ENCODE peak calls at places on chromosome X, in seven cellular contexts. Z, V, W, Q, S, B and O are unnamed samples.

GRCh38 chrX:40108959-40109287 is 11.2 kb upstream of the BCOR start:
- DNase-seq in Z (peak; percentile 82), V (peak; percentile 71), W (no peak), Q (peak; percentile 80), S (no peak), B (peak; percentile 58), O (peak; percentile 82)

GRCh38 chrX:11724122-11725017 is 33.7 kb upstream of the MSL3 start:
- DNase-seq in Z (peak; percentile 12), V (peak; percentile 7), W (peak; percentile 9), Q (peak; percentile 40), S (peak; percentile 0), B (peak; percentile 1), O (peak; percentile 35)

GRCh38 chrX:136497556-136498048 is at the start of gene HTATSF1:
- DNase-seq in Z (no peak), V (no peak), W (no peak), Q (no peak), S (no peak), B (no peak), O (no peak)

GRCh38 chrX:134469481-134469880 is 9.5 kb downstream of the HPRT1 start:
- DNase-seq in Z (no peak), V (no peak), W (no peak), Q (peak; percentile 51), S (no peak), B (peak; percentile 36), O (peak; percentile 65)

GRCh38 chrX:97400492-97400891 is 516.8 kb downstream of the RPA4 start:
- DNase-seq in Z (no peak), V (no peak), W (peak; percentile 21), Q (no peak), S (no peak), B (no peak), O (no peak)

GRCh38 chrX:126237524-126237923 is 71.4 kb upstream of the DCAF12L2 start:
- DNase-seq in Z (no peak), V (no peak), W (no peak), Q (no peak), S (no peak), B (no peak), O (no peak)

GRCh38 chrX:23908219-23909003 is 605 bp downstream of the CXorf58 start:
- DNase-seq in Z (no peak), V (peak; percentile 10), W (peak; percentile 65), Q (no peak), S (no peak), B (no peak), O (no peak)

GRCh38 chrX:153533041-153533565 is 15.7 kb downstream of the ATP2B3 start:
- DNase-seq in Z (no peak), V (no peak), W (no peak), Q (no peak), S (no peak), B (no peak), O (peak; percentile 5)

GRCh38 chrX:45683914-45684313 is 483.2 kb upstream of the DIPK2B start:
- DNase-seq in Z (no peak), V (no peak), W (no peak), Q (no peak), S (no peak), B (no peak), O (no peak)

GRCh38 chrX:49172280-49172780 is 632 bp downstream of the PLP2 start:
- DNase-seq in Z (peak; percentile 77), V (peak; percentile 80), W (peak; percentile 80), Q (peak; percentile 63), S (peak; percentile 1), B (peak; percentile 65), O (peak; percentile 44)

GRCh38 chrX:136328933-136329332 is 28.2 kb downstream of the ADGRG4 start:
- DNase-seq in Z (no peak), V (no peak), W (no peak), Q (no peak), S (no peak), B (no peak), O (no peak)

GRCh38 chrX:151712253-151712652 is 3.6 kb upstream of the FATE1 start:
- DNase-seq in Z (no peak), V (no peak), W (no peak), Q (no peak), S (no peak), B (no peak), O (no peak)

GRCh38 chrX:72314881-72315280 is 9.2 kb upstream of the CITED1 start:
- DNase-seq in Z (no peak), V (no peak), W (peak; percentile 17), Q (no peak), S (no peak), B (no peak), O (no peak)

GRCh38 chrX:119784747-119785446 is 6.5 kb downstream of the RPL39 start:
- DNase-seq in Z (peak; percentile 12), V (peak; percentile 47), W (peak; percentile 35), Q (peak; percentile 45), S (no peak), B (peak; percentile 17), O (peak; percentile 25)

GRCh38 chrX:47573334-47574095 is 8.7 kb upstream of the TIMP1 start:
- DNase-seq in Z (no peak), V (no peak), W (no peak), Q (peak; percentile 77), S (no peak), B (no peak), O (peak; percentile 28)

GRCh38 chrX:68432648-68433047 is 647 bp downstream of the OPHN1 start:
- DNase-seq in Z (no peak), V (no peak), W (no peak), Q (peak; percentile 31), S (no peak), B (no peak), O (peak; percentile 52)

GRCh38 chrX:20968996-20969395 is 405.2 kb upstream of the CNKSR2 start:
- DNase-seq in Z (no peak), V (no peak), W (no peak), Q (peak; percentile 0), S (peak; percentile 3), B (no peak), O (peak; percentile 14)